ENCODE peak calls at places on chromosomes 11 and 22, in seven cellular contexts. One of them, this sample, is unnamed. For H3K36me3, H3K9me3 and H3K27me3, the result is how much of the 10 kb centered on the place peaks cover.

GRCh38 chr22:43325176-43325575 is 18.0 kb downstream of the SCUBE1 start:
- DNase-seq in HAP-1: no peak
- DNase-seq in esophagus squamous epithelium: no peak
- DNase-seq in neural progenitor cell: no peak
- DNase-seq in left ventricle myocardium inferior: no peak
- DNase-seq in GM23248: no peak
- DNase-seq in fibroblast of lung: no peak
- DNase-seq in this sample: no peak

GRCh38 chr11:23310276-23310675 is 450.0 kb upstream of the CCDC179 start:
- DNase-seq in HAP-1: no peak
- DNase-seq in esophagus squamous epithelium: no peak
- DNase-seq in neural progenitor cell: no peak
- DNase-seq in left ventricle myocardium inferior: no peak
- DNase-seq in GM23248: peak
- DNase-seq in fibroblast of lung: no peak
- DNase-seq in this sample: no peak

GRCh38 chr11:70019576-70020011 is 58.5 kb upstream of the ANO1 start:
- DNase-seq in HAP-1: no peak
- DNase-seq in esophagus squamous epithelium: no peak
- DNase-seq in neural progenitor cell: no peak
- DNase-seq in left ventricle myocardium inferior: no peak
- DNase-seq in GM23248: peak
- DNase-seq in fibroblast of lung: no peak
- DNase-seq in this sample: peak

GRCh38 chr11:17639781-17640180 is 79.6 kb upstream of the MYOD1 start:
- DNase-seq in HAP-1: no peak
- DNase-seq in esophagus squamous epithelium: no peak
- DNase-seq in neural progenitor cell: no peak
- DNase-seq in left ventricle myocardium inferior: no peak
- DNase-seq in GM23248: no peak
- DNase-seq in fibroblast of lung: no peak
- DNase-seq in this sample: no peak

GRCh38 chr11:9575531-9576240 is 2.2 kb downstream of the WEE1 start:
- DNase-seq in HAP-1: no peak
- DNase-seq in esophagus squamous epithelium: no peak
- DNase-seq in neural progenitor cell: no peak
- DNase-seq in left ventricle myocardium inferior: no peak
- DNase-seq in GM23248: peak
- DNase-seq in fibroblast of lung: no peak
- DNase-seq in this sample: no peak

GRCh38 chr11:109789911-109790310 is 303.3 kb upstream of the ZC3H12C start:
- DNase-seq in HAP-1: no peak
- DNase-seq in esophagus squamous epithelium: no peak
- DNase-seq in neural progenitor cell: no peak
- DNase-seq in left ventricle myocardium inferior: no peak
- DNase-seq in GM23248: peak
- DNase-seq in fibroblast of lung: no peak
- DNase-seq in this sample: no peak

GRCh38 chr11:4038973-4039372 is 55.6 kb upstream of the RRM1 start:
- DNase-seq in HAP-1: no peak
- DNase-seq in esophagus squamous epithelium: no peak
- DNase-seq in neural progenitor cell: no peak
- DNase-seq in left ventricle myocardium inferior: no peak
- DNase-seq in GM23248: peak
- DNase-seq in fibroblast of lung: no peak
- DNase-seq in this sample: no peak

GRCh38 chr11:47179655-47179991 is 2.9 kb upstream of the ARFGAP2 start:
- DNase-seq in HAP-1: peak
- DNase-seq in esophagus squamous epithelium: no peak
- DNase-seq in neural progenitor cell: peak
- DNase-seq in left ventricle myocardium inferior: no peak
- DNase-seq in GM23248: peak
- DNase-seq in fibroblast of lung: peak
- DNase-seq in this sample: peak

GRCh38 chr11:130024356-130024755 is 21.7 kb upstream of the PRDM10 start:
- DNase-seq in HAP-1: no peak
- DNase-seq in esophagus squamous epithelium: no peak
- DNase-seq in neural progenitor cell: no peak
- DNase-seq in left ventricle myocardium inferior: no peak
- DNase-seq in GM23248: peak
- DNase-seq in fibroblast of lung: no peak
- DNase-seq in this sample: no peak

GRCh38 chr22:45413368-45414211 is at the start of the genes RIBC2 and SMC1B:
- DNase-seq in HAP-1: no peak
- DNase-seq in esophagus squamous epithelium: no peak
- DNase-seq in neural progenitor cell: peak
- DNase-seq in left ventricle myocardium inferior: peak
- DNase-seq in GM23248: peak
- DNase-seq in fibroblast of lung: peak
- DNase-seq in this sample: peak

GRCh38 chr11:47442514-47442913 is 6.4 kb downstream of the RAPSN start:
- DNase-seq in HAP-1: no peak
- DNase-seq in esophagus squamous epithelium: no peak
- DNase-seq in neural progenitor cell: no peak
- DNase-seq in left ventricle myocardium inferior: peak
- DNase-seq in GM23248: no peak
- DNase-seq in fibroblast of lung: no peak
- DNase-seq in this sample: no peak

GRCh38 chr22:44133161-44133560 is 47.6 kb upstream of the PARVG start:
- DNase-seq in HAP-1: no peak
- DNase-seq in esophagus squamous epithelium: no peak
- DNase-seq in neural progenitor cell: no peak
- DNase-seq in left ventricle myocardium inferior: no peak
- DNase-seq in GM23248: peak
- DNase-seq in fibroblast of lung: no peak
- DNase-seq in this sample: peak

GRCh38 chr11:16195659-16196058 is 160.7 kb downstream of the SOX6 start:
- DNase-seq in HAP-1: no peak
- DNase-seq in esophagus squamous epithelium: no peak
- DNase-seq in neural progenitor cell: no peak
- DNase-seq in left ventricle myocardium inferior: no peak
- DNase-seq in GM23248: peak
- DNase-seq in fibroblast of lung: peak
- DNase-seq in this sample: peak

GRCh38 chr11:77505956-77506355 is 32.1 kb upstream of the PAK1 start:
- DNase-seq in HAP-1: no peak
- DNase-seq in esophagus squamous epithelium: no peak
- DNase-seq in neural progenitor cell: no peak
- DNase-seq in left ventricle myocardium inferior: no peak
- DNase-seq in GM23248: no peak
- DNase-seq in fibroblast of lung: no peak
- DNase-seq in this sample: no peak

GRCh38 chr22:37303821-37304274 is 21.5 kb downstream of the CYTH4 start:
- DNase-seq in HAP-1: no peak
- DNase-seq in esophagus squamous epithelium: no peak
- DNase-seq in neural progenitor cell: no peak
- DNase-seq in left ventricle myocardium inferior: no peak
- DNase-seq in GM23248: peak
- DNase-seq in fibroblast of lung: peak
- DNase-seq in this sample: peak

GRCh38 chr22:20242393-20243175 is 25.5 kb downstream of the RTN4R start:
- DNase-seq in HAP-1: no peak
- DNase-seq in esophagus squamous epithelium: no peak
- DNase-seq in neural progenitor cell: no peak
- DNase-seq in left ventricle myocardium inferior: no peak
- DNase-seq in GM23248: no peak
- DNase-seq in fibroblast of lung: no peak
- DNase-seq in this sample: no peak

GRCh38 chr11:111435046-111435698 is 56.1 kb upstream of the POU2AF1 start:
- DNase-seq in HAP-1: no peak
- DNase-seq in esophagus squamous epithelium: no peak
- DNase-seq in neural progenitor cell: no peak
- DNase-seq in left ventricle myocardium inferior: no peak
- DNase-seq in GM23248: no peak
- DNase-seq in fibroblast of lung: no peak
- DNase-seq in this sample: no peak

DNA sequence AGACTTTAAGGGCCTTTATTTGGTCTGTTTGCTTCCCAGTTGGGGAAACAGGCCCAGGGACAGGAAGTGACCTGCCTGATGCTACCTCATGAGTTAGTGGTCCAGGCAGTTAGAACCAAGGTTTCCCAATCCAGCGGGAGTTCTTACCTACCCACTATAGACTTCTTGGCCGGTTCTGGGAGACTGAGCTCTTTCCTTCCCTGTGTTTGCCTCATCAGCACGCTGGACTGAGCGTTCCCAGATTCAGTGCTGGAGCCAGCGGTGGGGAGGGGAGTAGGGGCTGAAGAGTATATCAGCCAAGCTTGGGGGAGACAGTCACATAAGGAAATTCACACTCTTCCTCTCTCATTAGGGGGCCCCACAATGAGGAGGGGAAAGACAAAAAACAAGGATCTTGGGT is 27.1 kb downstream of the TIMP3 start:
- DNase-seq in HAP-1: no peak
- DNase-seq in esophagus squamous epithelium: no peak
- DNase-seq in neural progenitor cell: no peak
- DNase-seq in left ventricle myocardium inferior: no peak
- DNase-seq in GM23248: no peak
- DNase-seq in fibroblast of lung: no peak
- DNase-seq in this sample: no peak
- H3K36me3 ChIP-seq in HAP-1: under half
- H3K36me3 ChIP-seq in esophagus squamous epithelium: under half
- H3K36me3 ChIP-seq in neural progenitor cell: under half
- H3K36me3 ChIP-seq in left ventricle myocardium inferior: under half
- H3K36me3 ChIP-seq in GM23248: under half
- H3K36me3 ChIP-seq in fibroblast of lung: under half
- H3K36me3 ChIP-seq in this sample: under half

DNA sequence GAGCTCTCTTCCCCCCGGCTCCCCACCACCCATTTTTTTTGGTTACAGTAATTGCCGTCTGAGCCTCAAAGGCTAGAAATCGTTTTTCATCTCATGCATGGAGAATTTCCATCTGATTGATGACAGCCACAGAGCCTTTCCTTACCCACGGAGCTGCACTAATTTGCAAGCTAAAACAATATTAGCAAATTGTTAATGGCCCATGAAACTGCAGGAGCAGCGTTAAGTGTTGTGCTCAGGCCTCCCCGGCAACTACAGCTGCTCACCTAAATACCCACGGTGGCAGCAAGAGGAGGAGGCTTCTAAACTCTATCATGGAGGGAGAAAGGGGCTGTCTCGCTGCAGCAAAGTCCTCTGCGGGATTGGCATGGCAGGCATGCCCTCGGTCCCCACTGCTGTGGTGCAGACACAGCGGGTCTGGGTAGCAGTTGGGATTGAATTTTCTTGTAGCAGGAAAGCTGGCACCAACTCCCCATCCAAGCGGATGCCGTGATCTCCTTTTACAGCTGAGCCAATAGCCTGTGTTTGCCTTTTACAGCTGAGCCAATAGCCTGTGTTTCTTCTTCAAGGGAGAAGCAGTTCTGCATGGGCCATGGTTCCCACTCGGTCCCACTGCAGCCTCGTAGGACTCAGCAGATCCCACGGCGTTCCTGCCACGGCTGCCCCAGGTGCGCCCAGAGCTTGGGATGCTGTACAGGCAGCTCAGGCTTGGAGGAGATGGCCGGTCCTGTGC is 412.3 kb downstream of the BRD1 start:
- DNase-seq in HAP-1: no peak
- DNase-seq in esophagus squamous epithelium: no peak
- DNase-seq in neural progenitor cell: no peak
- DNase-seq in left ventricle myocardium inferior: no peak
- DNase-seq in GM23248: no peak
- DNase-seq in fibroblast of lung: no peak
- DNase-seq in this sample: no peak
- H3K9me3 ChIP-seq in HAP-1: under half
- H3K9me3 ChIP-seq in esophagus squamous epithelium: under half
- H3K9me3 ChIP-seq in neural progenitor cell: under half
- H3K9me3 ChIP-seq in left ventricle myocardium inferior: under half
- H3K9me3 ChIP-seq in GM23248: under half
- H3K9me3 ChIP-seq in fibroblast of lung: under half
- H3K9me3 ChIP-seq in this sample: under half

DNA sequence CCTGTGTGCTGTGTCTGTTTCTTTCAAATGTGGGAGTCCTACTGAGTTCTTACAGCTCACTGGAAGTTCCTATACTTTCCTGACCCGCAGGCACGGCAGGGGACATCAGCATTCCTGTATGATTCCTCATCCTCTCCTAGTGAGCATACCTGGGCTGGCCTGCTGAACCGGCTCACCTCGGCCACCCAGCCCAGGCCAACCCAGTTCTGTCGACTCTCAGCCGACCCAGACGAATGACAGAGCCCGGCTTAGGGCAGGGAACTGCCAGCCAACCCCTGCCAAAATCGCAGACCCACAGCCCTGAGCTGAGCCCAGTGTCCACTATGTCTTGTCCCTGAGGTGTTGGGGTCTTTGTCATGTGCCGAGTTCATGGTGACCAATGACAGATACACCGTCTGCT is 339.7 kb downstream of the BRD1 start:
- DNase-seq in HAP-1: no peak
- DNase-seq in esophagus squamous epithelium: no peak
- DNase-seq in neural progenitor cell: no peak
- DNase-seq in left ventricle myocardium inferior: no peak
- DNase-seq in GM23248: no peak
- DNase-seq in fibroblast of lung: no peak
- DNase-seq in this sample: no peak
- H3K27me3 ChIP-seq in HAP-1: under half
- H3K27me3 ChIP-seq in esophagus squamous epithelium: under half
- H3K27me3 ChIP-seq in neural progenitor cell: under half
- H3K27me3 ChIP-seq in left ventricle myocardium inferior: under half
- H3K27me3 ChIP-seq in GM23248: under half
- H3K27me3 ChIP-seq in fibroblast of lung: under half
- H3K27me3 ChIP-seq in this sample: under half

GRCh38 chr11:115990004-115990447 is 485.8 kb upstream of the CADM1 start:
- DNase-seq in HAP-1: no peak
- DNase-seq in esophagus squamous epithelium: no peak
- DNase-seq in neural progenitor cell: peak
- DNase-seq in left ventricle myocardium inferior: no peak
- DNase-seq in GM23248: no peak
- DNase-seq in fibroblast of lung: no peak
- DNase-seq in this sample: peak

GRCh38 chr11:115999437-115999836 is 495.2 kb upstream of the CADM1 start:
- DNase-seq in HAP-1: no peak
- DNase-seq in esophagus squamous epithelium: no peak
- DNase-seq in neural progenitor cell: no peak
- DNase-seq in left ventricle myocardium inferior: no peak
- DNase-seq in GM23248: no peak
- DNase-seq in fibroblast of lung: no peak
- DNase-seq in this sample: no peak

GRCh38 chr11:115996125-115996807 is 492.1 kb upstream of the CADM1 start:
- DNase-seq in HAP-1: no peak
- DNase-seq in esophagus squamous epithelium: no peak
- DNase-seq in neural progenitor cell: no peak
- DNase-seq in left ventricle myocardium inferior: no peak
- DNase-seq in GM23248: no peak
- DNase-seq in fibroblast of lung: no peak
- DNase-seq in this sample: no peak

GRCh38 chr11:115996808-115997188 is 492.6 kb upstream of the CADM1 start:
- DNase-seq in HAP-1: no peak
- DNase-seq in esophagus squamous epithelium: no peak
- DNase-seq in neural progenitor cell: no peak
- DNase-seq in left ventricle myocardium inferior: no peak
- DNase-seq in GM23248: no peak
- DNase-seq in fibroblast of lung: no peak
- DNase-seq in this sample: no peak

DNA sequence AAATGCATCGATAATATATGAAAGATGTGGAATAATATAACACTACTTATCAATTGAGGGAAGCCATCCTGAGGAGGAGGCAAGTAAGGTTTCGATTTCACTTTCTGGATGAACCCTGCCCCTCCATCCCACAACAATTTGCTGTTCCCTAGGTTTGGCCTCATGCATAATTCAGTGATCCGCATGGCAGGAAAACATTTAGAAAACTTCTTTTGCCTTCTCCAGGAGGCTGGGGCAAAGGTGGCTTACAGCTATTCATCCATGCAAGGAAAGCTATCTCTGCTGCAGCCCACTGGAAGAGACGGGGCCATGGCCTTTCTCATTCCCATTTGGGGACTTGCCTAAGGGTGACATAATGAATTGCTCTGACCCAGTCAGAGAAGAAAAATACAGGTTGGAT is 489.4 kb upstream of the CADM1 start:
- DNase-seq in HAP-1: no peak
- DNase-seq in esophagus squamous epithelium: no peak
- DNase-seq in neural progenitor cell: no peak
- DNase-seq in left ventricle myocardium inferior: no peak
- DNase-seq in GM23248: no peak
- DNase-seq in fibroblast of lung: no peak
- DNase-seq in this sample: no peak
- H3K36me3 ChIP-seq in HAP-1: under half
- H3K36me3 ChIP-seq in esophagus squamous epithelium: under half
- H3K36me3 ChIP-seq in neural progenitor cell: under half
- H3K36me3 ChIP-seq in left ventricle myocardium inferior: under half
- H3K36me3 ChIP-seq in GM23248: under half
- H3K36me3 ChIP-seq in fibroblast of lung: under half
- H3K36me3 ChIP-seq in this sample: under half

This sample was measured in MG63.